ENCODE peak calls at places on chromosomes 3 and 15, in five cellular contexts. E is adrenal gland, A is Peyer's patch, C is heart left ventricle, T is sigmoid colon. W is an unnamed sample.
A peak's percentile ranks its signal among the peaks of the same experiment; 100 is the strongest.

GRCh38 chr3:14598143-14598569 is 53.4 kb upstream of the CCDC174 start:
- DNase-seq in E (no peak), T (no peak), C (no peak), A (no peak), W (no peak)

GRCh38 chr15:49227602-49228001 is 57.6 kb downstream of the GALK2 start:
- DNase-seq in E (no peak), C (no peak), T (no peak), A (no peak), W (no peak)

GRCh38 chr3:10023587-10024310 is 2.5 kb upstream of the FANCD2 start:
- DNase-seq in T (no peak), E (no peak), C (no peak), A (no peak), W (no peak)

GRCh38 chr3:13145131-13145825 is 72.0 kb upstream of the IQSEC1 start:
- DNase-seq in E (no peak), A (no peak), T (peak; percentile 46), C (no peak), W (no peak)

GRCh38 chr3:71051893-71052687 is 531.4 kb downstream of the FOXP1 start:
- DNase-seq in E (no peak), A (no peak), T (no peak), C (no peak), W (no peak)

GRCh38 chr3:30221622-30222021 is 384.8 kb upstream of the TGFBR2 start:
- DNase-seq in A (no peak), C (no peak), E (no peak), T (no peak), W (no peak)

GRCh38 chr3:48426401-48426909 is 3.4 kb downstream of the PLXNB1 start:
- DNase-seq in A (no peak), T (peak; percentile 79), E (no peak), C (peak; percentile 78), W (no peak)

GRCh38 chr15:51223771-51224229 is 114.6 kb downstream of the CYP19A1 start:
- DNase-seq in C (no peak), A (no peak), E (no peak), T (no peak), W (no peak)

GRCh38 chr3:18207232-18207631 is 217.9 kb downstream of the SATB1 start:
- DNase-seq in A (no peak), C (no peak), T (no peak), E (no peak), W (no peak)

GRCh38 chr3:12175844-12176453 is 17.2 kb upstream of the TIMP4 start:
- DNase-seq in A (no peak), E (peak; percentile 61), C (peak; percentile 72), T (peak; percentile 78), W (peak; percentile 73)

GRCh38 chr15:92883643-92884458 is 16.3 kb upstream of the CHD2 start:
- DNase-seq in E (no peak), A (no peak), T (no peak), C (no peak), W (no peak)

GRCh38 chr3:121839962-121840361 is 5.0 kb downstream of the EAF2 start:
- DNase-seq in C (no peak), E (no peak), A (no peak), T (no peak), W (no peak)

GRCh38 chr3:159775372-159775961 is 213.2 kb upstream of the IL12A start:
- DNase-seq in C (peak; percentile 61), E (peak; percentile 27), A (no peak), T (peak; percentile 80), W (no peak)

GRCh38 chr3:54826255-54826691 is 101.6 kb downstream of the LRTM1 start:
- DNase-seq in T (no peak), A (no peak), C (no peak), E (no peak), W (no peak)

GRCh38 chr3:124792341-124793034 is 62.2 kb downstream of the UMPS start:
- DNase-seq in E (no peak), C (no peak), T (no peak), A (no peak), W (no peak)

GRCh38 chr15:31361764-31362120 is 35.1 kb downstream of the KLF13 start:
- DNase-seq in E (no peak), A (no peak), T (no peak), C (no peak), W (no peak)

GRCh38 chr3:143201066-143201465 is 81.5 kb downstream of the CHST2 start:
- DNase-seq in A (no peak), E (no peak), T (no peak), C (no peak), W (no peak)

GRCh38 chr15:73936588-73937312 is 10.5 kb downstream of the LOXL1 start:
- DNase-seq in E (no peak), C (peak; percentile 24), T (no peak), A (no peak), W (no peak)

GRCh38 chr3:98670020-98670419 is 76.6 kb upstream of the CPOX start:
- DNase-seq in C (no peak), E (no peak), A (no peak), T (no peak), W (no peak)

GRCh38 chr15:88779944-88780343 is 23.3 kb upstream of the ACAN start:
- DNase-seq in C (no peak), A (no peak), T (no peak), E (no peak), W (no peak)

GRCh38 chr3:129278970-129279906 is 568 bp downstream of the HMCES start:
- DNase-seq in T (peak; percentile 75), E (peak; percentile 35), C (peak; percentile 43), A (peak; percentile 46), W (peak; percentile 38)

GRCh38 chr15:88513195-88513594 is 33.3 kb downstream of the DET1 start:
- DNase-seq in T (no peak), A (no peak), E (peak; percentile 35), C (no peak), W (no peak)

GRCh38 chr3:185927501-185928200 is 10.2 kb downstream of the TRA2B start:
- DNase-seq in A (no peak), E (no peak), T (no peak), C (no peak), W (no peak)

GRCh38 chr3:185925353-185925752 is 12.5 kb downstream of the TRA2B start:
- DNase-seq in E (no peak), A (no peak), T (no peak), C (no peak), W (no peak)

GRCh38 chr3:185928532-185928931 is 9.3 kb downstream of the TRA2B start:
- DNase-seq in A (no peak), C (no peak), E (no peak), T (no peak), W (no peak)

GRCh38 chr3:185924375-185924774 is 13.4 kb downstream of the TRA2B start:
- DNase-seq in E (no peak), A (no peak), T (no peak), C (no peak), W (no peak)

GRCh38 chr3:185926445-185926844 is 11.4 kb downstream of the TRA2B start:
- DNase-seq in A (no peak), C (no peak), T (no peak), E (no peak), W (no peak)
- H3K4me1 ChIP-seq in A (peaks cover 48% of the 10 kb centered on the region), C (peaks cover 73% of the 10 kb centered on the region), T (peaks cover 73% of the 10 kb centered on the region), E (peaks cover 54% of the 10 kb centered on the region), W (peaks cover 70% of the 10 kb centered on the region)

GRCh38 chr15:101441706-101442105 is 47.8 kb downstream of the PCSK6 start:
- DNase-seq in T (peak; percentile 33), E (no peak), A (no peak), C (no peak), W (no peak)

GRCh38 chr15:101445562-101446526 is 43.7 kb downstream of the PCSK6 start:
- DNase-seq in A (no peak), T (peak; percentile 71), C (peak; percentile 88), E (no peak), W (peak; percentile 26)

GRCh38 chr15:101442272-101442671 is 47.2 kb downstream of the PCSK6 start:
- DNase-seq in C (no peak), T (no peak), E (no peak), A (no peak), W (peak; percentile 5)

GRCh38 chr15:101445109-101445508 is 44.4 kb downstream of the PCSK6 start:
- DNase-seq in C (no peak), E (no peak), A (no peak), T (no peak), W (no peak)

DNA sequence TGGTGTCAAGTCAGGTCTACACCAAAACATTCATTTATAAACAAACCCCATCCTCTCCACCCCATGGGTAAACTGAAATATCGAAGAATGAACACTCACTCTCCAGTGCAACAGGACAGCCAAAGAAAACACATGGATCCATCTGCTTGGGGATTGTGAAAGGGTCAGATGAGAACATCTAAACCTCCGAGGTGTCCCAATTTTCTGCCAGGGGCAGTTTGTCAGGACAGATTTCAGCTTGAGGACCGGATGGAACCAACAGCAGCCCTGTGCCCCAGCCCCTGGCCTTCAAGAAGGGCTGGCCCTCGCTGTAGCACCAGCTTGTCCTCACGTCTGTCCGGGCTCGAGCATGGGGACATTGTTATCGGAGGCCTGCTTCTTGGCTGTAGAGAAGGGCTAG is 45.5 kb downstream of the PCSK6 start:
- DNase-seq in T (peak; percentile 74), C (peak; percentile 61), E (no peak), A (no peak), W (peak; percentile 23)
- TF ChIP-seq POLR2A in T (no peak), C (no peak), E (no peak), A (no peak), W (no peak)

DNA sequence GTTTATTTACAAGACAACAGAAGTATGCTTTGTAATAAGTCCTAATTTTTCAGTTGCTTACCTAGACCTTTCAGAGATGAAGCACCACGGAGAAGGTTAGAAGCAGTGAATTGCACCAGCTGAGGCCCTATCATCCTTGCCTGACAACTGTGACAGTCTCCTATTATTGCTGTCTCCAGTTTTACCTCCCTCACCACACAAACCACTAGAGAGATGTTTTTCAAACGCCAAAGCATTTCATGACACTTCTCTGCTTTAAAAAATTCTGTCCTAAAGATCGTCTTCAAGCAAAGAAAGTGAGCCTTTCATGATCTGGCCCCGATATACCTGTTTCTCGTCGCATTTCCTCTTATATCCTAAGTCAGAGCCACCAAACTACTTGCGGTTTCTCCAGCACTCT is 72.3 kb upstream of the TSPAN3 start:
- DNase-seq in A (no peak), C (no peak), E (no peak), T (no peak), W (no peak)
- H3K4me1 ChIP-seq in A (no peaks in the 10 kb centered on the region), C (peaks cover 14% of the 10 kb centered on the region), E (peaks cover 5% of the 10 kb centered on the region), T (peaks cover 4% of the 10 kb centered on the region), W (peaks cover 5% of the 10 kb centered on the region)

DNA sequence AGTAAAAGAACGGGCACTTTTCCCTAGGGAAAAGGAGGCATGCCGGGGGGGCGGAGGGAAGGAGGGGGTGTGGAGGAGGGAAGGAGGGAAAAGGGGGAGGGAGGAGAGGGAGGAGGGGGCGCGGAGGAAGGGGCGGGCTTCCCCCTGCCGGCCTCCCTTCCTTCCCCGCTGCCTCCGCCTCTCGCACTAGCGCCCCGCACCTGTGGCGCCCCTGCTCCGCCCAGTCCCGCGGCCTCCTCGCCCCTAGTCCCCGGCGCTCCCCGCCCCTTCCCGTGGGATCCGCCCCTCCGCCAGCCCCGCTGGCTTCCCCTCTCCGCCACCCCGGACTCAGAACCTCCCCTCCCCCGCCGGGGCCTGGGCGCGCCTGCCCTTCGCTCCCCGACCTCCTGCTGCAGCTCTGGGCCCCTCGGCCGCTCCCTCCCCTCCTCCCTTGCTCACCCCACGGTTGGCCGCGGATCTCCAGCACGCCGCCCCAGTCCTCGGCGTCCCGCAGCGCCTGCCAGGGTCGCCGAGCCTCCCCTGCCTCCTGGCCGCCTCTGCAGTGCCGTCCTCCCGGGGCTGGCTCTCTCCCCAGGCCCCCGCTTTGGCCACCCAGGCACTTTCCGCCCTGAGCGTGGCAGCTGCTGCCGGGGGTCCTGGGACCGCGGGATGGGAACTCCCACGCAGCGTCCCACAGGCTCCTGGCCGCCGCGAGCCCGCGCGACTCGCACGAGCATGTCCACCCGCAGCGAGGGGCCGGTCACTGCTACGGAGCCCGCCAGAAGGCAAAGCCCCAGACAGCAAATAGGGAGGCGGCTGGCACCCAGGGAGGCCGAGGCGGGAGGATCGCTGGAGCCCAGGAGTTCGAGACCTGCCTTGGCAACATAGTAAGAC is 147.4 kb downstream of the TJP1 start:
- DNase-seq in T (no peak), A (no peak), E (peak; percentile 19), C (peak; percentile 46), W (peak; percentile 85)
- TF ChIP-seq POLR2A in T (no peak), A (peak; percentile 55), E (no peak), C (no peak), W (no peak)

W was measured in stomach.